ENCODE peak calls at places on chromosomes 3 and 15, in nine cellular contexts. One of them, this sample, is unnamed.

GRCh38 chr15:88256261-88257230 is at the start of gene NTRK3:
- DNase-seq in HL-60: no peak
- DNase-seq in GM20000: no peak
- DNase-seq in RWPE2: no peak
- DNase-seq in PC-9: no peak
- DNase-seq in natural killer cell: no peak
- DNase-seq in breast epithelium: no peak
- DNase-seq in psoas muscle: no peak
- DNase-seq in HFF-Myc: no peak
- DNase-seq in this sample: no peak

GRCh38 chr3:150449169-150449721 is 41.1 kb downstream of the TSC22D2 start:
- DNase-seq in HL-60: no peak
- DNase-seq in GM20000: no peak
- DNase-seq in RWPE2: no peak
- DNase-seq in PC-9: peak
- DNase-seq in natural killer cell: no peak
- DNase-seq in breast epithelium: no peak
- DNase-seq in psoas muscle: no peak
- DNase-seq in HFF-Myc: peak
- DNase-seq in this sample: no peak

GRCh38 chr3:37511357-37511970 is 337.1 kb upstream of the LRRFIP2 start:
- DNase-seq in HL-60: no peak
- DNase-seq in GM20000: no peak
- DNase-seq in RWPE2: no peak
- DNase-seq in PC-9: no peak
- DNase-seq in natural killer cell: no peak
- DNase-seq in breast epithelium: no peak
- DNase-seq in psoas muscle: no peak
- DNase-seq in HFF-Myc: no peak
- DNase-seq in this sample: no peak

GRCh38 chr3:138434276-138434874 is at the start of gene ESYT3:
- DNase-seq in HL-60: peak
- DNase-seq in GM20000: peak
- DNase-seq in RWPE2: peak
- DNase-seq in PC-9: peak
- DNase-seq in natural killer cell: no peak
- DNase-seq in breast epithelium: peak
- DNase-seq in psoas muscle: peak
- DNase-seq in HFF-Myc: no peak
- DNase-seq in this sample: no peak

GRCh38 chr3:123421353-123422174 is 27.3 kb downstream of the ADCY5 start:
- DNase-seq in HL-60: no peak
- DNase-seq in GM20000: no peak
- DNase-seq in RWPE2: no peak
- DNase-seq in PC-9: no peak
- DNase-seq in natural killer cell: no peak
- DNase-seq in breast epithelium: no peak
- DNase-seq in psoas muscle: peak
- DNase-seq in HFF-Myc: no peak
- DNase-seq in this sample: no peak

GRCh38 chr3:105385868-105386508 is 19.3 kb downstream of the ALCAM start:
- DNase-seq in HL-60: no peak
- DNase-seq in GM20000: no peak
- DNase-seq in RWPE2: no peak
- DNase-seq in PC-9: no peak
- DNase-seq in natural killer cell: no peak
- DNase-seq in breast epithelium: no peak
- DNase-seq in psoas muscle: no peak
- DNase-seq in HFF-Myc: no peak
- DNase-seq in this sample: no peak

GRCh38 chr15:51155906-51156305 is 61.2 kb upstream of the TNFAIP8L3 start:
- DNase-seq in HL-60: no peak
- DNase-seq in GM20000: no peak
- DNase-seq in RWPE2: no peak
- DNase-seq in PC-9: no peak
- DNase-seq in natural killer cell: no peak
- DNase-seq in breast epithelium: no peak
- DNase-seq in psoas muscle: no peak
- DNase-seq in HFF-Myc: no peak
- DNase-seq in this sample: no peak

GRCh38 chr3:194925614-194926013 is 239.9 kb downstream of the FAM43A start:
- DNase-seq in HL-60: no peak
- DNase-seq in GM20000: no peak
- DNase-seq in RWPE2: no peak
- DNase-seq in PC-9: no peak
- DNase-seq in natural killer cell: no peak
- DNase-seq in breast epithelium: no peak
- DNase-seq in psoas muscle: no peak
- DNase-seq in HFF-Myc: no peak
- DNase-seq in this sample: no peak

GRCh38 chr3:14241716-14242115 is 63.1 kb downstream of the LSM3 start:
- DNase-seq in HL-60: no peak
- DNase-seq in GM20000: no peak
- DNase-seq in RWPE2: no peak
- DNase-seq in PC-9: no peak
- DNase-seq in natural killer cell: no peak
- DNase-seq in breast epithelium: no peak
- DNase-seq in psoas muscle: no peak
- DNase-seq in HFF-Myc: no peak
- DNase-seq in this sample: no peak

GRCh38 chr3:37935756-37936666 is 54.6 kb upstream of the VILL start:
- DNase-seq in HL-60: no peak
- DNase-seq in GM20000: no peak
- DNase-seq in RWPE2: no peak
- DNase-seq in PC-9: peak
- DNase-seq in natural killer cell: no peak
- DNase-seq in breast epithelium: no peak
- DNase-seq in psoas muscle: no peak
- DNase-seq in HFF-Myc: peak
- DNase-seq in this sample: no peak

GRCh38 chr3:141499304-141499703 is 12.5 kb downstream of the RASA2 start:
- DNase-seq in HL-60: no peak
- DNase-seq in GM20000: no peak
- DNase-seq in RWPE2: no peak
- DNase-seq in PC-9: no peak
- DNase-seq in natural killer cell: no peak
- DNase-seq in breast epithelium: no peak
- DNase-seq in psoas muscle: no peak
- DNase-seq in HFF-Myc: no peak
- DNase-seq in this sample: no peak

GRCh38 chr3:191331443-191331842 is 1.1 kb upstream of the UTS2B start:
- DNase-seq in HL-60: no peak
- DNase-seq in GM20000: no peak
- DNase-seq in RWPE2: no peak
- DNase-seq in PC-9: peak
- DNase-seq in natural killer cell: no peak
- DNase-seq in breast epithelium: no peak
- DNase-seq in psoas muscle: no peak
- DNase-seq in HFF-Myc: no peak
- DNase-seq in this sample: no peak

GRCh38 chr3:179882322-179882721 is 154.4 kb downstream of the PEX5L start:
- DNase-seq in HL-60: no peak
- DNase-seq in GM20000: peak
- DNase-seq in RWPE2: no peak
- DNase-seq in PC-9: no peak
- DNase-seq in natural killer cell: no peak
- DNase-seq in breast epithelium: no peak
- DNase-seq in psoas muscle: no peak
- DNase-seq in HFF-Myc: no peak
- DNase-seq in this sample: no peak

GRCh38 chr15:85667491-85668424 is 127.0 kb downstream of the KLHL25 start:
- DNase-seq in HL-60: peak
- DNase-seq in GM20000: peak
- DNase-seq in RWPE2: no peak
- DNase-seq in PC-9: peak
- DNase-seq in natural killer cell: peak
- DNase-seq in breast epithelium: no peak
- DNase-seq in psoas muscle: no peak
- DNase-seq in HFF-Myc: peak
- DNase-seq in this sample: no peak

GRCh38 chr15:55546718-55547117 is 38.7 kb upstream of the DNAAF4 start:
- DNase-seq in HL-60: no peak
- DNase-seq in GM20000: no peak
- DNase-seq in RWPE2: no peak
- DNase-seq in PC-9: no peak
- DNase-seq in natural killer cell: no peak
- DNase-seq in breast epithelium: no peak
- DNase-seq in psoas muscle: no peak
- DNase-seq in HFF-Myc: no peak
- DNase-seq in this sample: no peak

GRCh38 chr3:55454611-55455010 is 32.5 kb downstream of the WNT5A start:
- DNase-seq in HL-60: no peak
- DNase-seq in GM20000: no peak
- DNase-seq in RWPE2: no peak
- DNase-seq in PC-9: no peak
- DNase-seq in natural killer cell: no peak
- DNase-seq in breast epithelium: no peak
- DNase-seq in psoas muscle: no peak
- DNase-seq in HFF-Myc: no peak
- DNase-seq in this sample: no peak

DNA sequence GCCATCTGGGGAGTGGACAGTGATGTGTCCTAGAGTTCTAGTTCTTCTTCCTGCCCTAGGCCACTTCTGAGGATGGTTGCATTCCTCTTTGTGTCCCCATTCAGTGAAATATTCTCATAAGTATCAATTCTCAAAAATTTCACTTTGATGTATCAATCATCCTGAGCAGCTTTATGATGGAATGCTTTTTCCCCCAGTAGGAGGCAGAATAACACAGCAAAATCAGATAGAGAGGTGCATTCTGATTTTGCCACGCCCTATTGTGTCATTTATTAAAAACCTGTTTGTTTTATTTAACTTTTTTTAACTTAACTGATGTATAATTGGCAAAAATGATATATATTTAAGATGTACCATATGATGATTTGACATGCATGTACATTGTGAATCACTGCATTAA is 656.0 kb upstream of the GRM7 start:
- DNase-seq in HL-60: no peak
- DNase-seq in GM20000: no peak
- DNase-seq in RWPE2: no peak
- DNase-seq in PC-9: no peak
- DNase-seq in natural killer cell: no peak
- DNase-seq in breast epithelium: no peak
- DNase-seq in psoas muscle: no peak
- DNase-seq in HFF-Myc: no peak
- DNase-seq in this sample: no peak
- TF ChIP-seq CTCF in HL-60: no peak
- TF ChIP-seq CTCF in GM20000: peak
- TF ChIP-seq CTCF in RWPE2: no peak
- TF ChIP-seq CTCF in PC-9: peak
- TF ChIP-seq CTCF in natural killer cell: no peak
- TF ChIP-seq CTCF in breast epithelium: no peak
- TF ChIP-seq CTCF in psoas muscle: no peak
- TF ChIP-seq CTCF in HFF-Myc: no peak
- TF ChIP-seq CTCF in this sample: peak

GRCh38 chr3:108090066-108090700 is 648 bp downstream of the CD47 start:
- DNase-seq in HL-60: no peak
- DNase-seq in GM20000: peak
- DNase-seq in RWPE2: no peak
- DNase-seq in PC-9: peak
- DNase-seq in natural killer cell: peak
- DNase-seq in breast epithelium: no peak
- DNase-seq in psoas muscle: no peak
- DNase-seq in HFF-Myc: no peak
- DNase-seq in this sample: no peak
- TF ChIP-seq CTCF in HL-60: no peak
- TF ChIP-seq CTCF in GM20000: no peak
- TF ChIP-seq CTCF in RWPE2: no peak
- TF ChIP-seq CTCF in PC-9: no peak
- TF ChIP-seq CTCF in natural killer cell: no peak
- TF ChIP-seq CTCF in breast epithelium: no peak
- TF ChIP-seq CTCF in psoas muscle: no peak
- TF ChIP-seq CTCF in HFF-Myc: no peak
- TF ChIP-seq CTCF in this sample: no peak

DNA sequence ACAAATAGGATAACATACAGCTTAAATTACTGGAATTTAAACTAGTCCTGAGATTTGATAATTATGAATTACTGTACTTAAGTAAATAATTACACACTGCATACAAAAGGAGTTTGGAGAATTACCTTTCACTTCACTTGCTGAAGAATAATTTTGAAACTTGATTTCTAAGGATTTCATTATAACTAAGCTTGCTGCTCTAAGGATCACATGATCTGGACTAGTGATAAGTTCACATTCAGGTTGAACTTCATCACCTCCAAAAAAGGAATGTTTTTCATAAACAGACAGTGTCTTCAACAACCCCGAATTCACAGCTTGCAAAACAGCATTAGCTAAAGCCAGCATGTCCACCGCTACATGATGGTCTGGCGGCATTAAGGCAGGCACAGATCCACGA is 28.5 kb downstream of the LINS1 start:
- DNase-seq in HL-60: no peak
- DNase-seq in GM20000: no peak
- DNase-seq in RWPE2: no peak
- DNase-seq in PC-9: no peak
- DNase-seq in natural killer cell: no peak
- DNase-seq in breast epithelium: no peak
- DNase-seq in psoas muscle: no peak
- DNase-seq in HFF-Myc: no peak
- DNase-seq in this sample: no peak
- TF ChIP-seq CTCF in HL-60: no peak
- TF ChIP-seq CTCF in GM20000: no peak
- TF ChIP-seq CTCF in RWPE2: no peak
- TF ChIP-seq CTCF in PC-9: no peak
- TF ChIP-seq CTCF in natural killer cell: no peak
- TF ChIP-seq CTCF in breast epithelium: no peak
- TF ChIP-seq CTCF in psoas muscle: no peak
- TF ChIP-seq CTCF in HFF-Myc: no peak
- TF ChIP-seq CTCF in this sample: no peak

GRCh38 chr15:71598741-71599140 is 211.6 kb upstream of the NR2E3 start:
- DNase-seq in HL-60: no peak
- DNase-seq in GM20000: no peak
- DNase-seq in RWPE2: no peak
- DNase-seq in PC-9: no peak
- DNase-seq in natural killer cell: no peak
- DNase-seq in breast epithelium: no peak
- DNase-seq in psoas muscle: no peak
- DNase-seq in HFF-Myc: no peak
- DNase-seq in this sample: no peak

GRCh38 chr15:71595846-71596553 is 214.4 kb upstream of the NR2E3 start:
- DNase-seq in HL-60: no peak
- DNase-seq in GM20000: no peak
- DNase-seq in RWPE2: no peak
- DNase-seq in PC-9: no peak
- DNase-seq in natural killer cell: no peak
- DNase-seq in breast epithelium: no peak
- DNase-seq in psoas muscle: no peak
- DNase-seq in HFF-Myc: no peak
- DNase-seq in this sample: no peak

GRCh38 chr15:71600237-71600636 is 210.1 kb upstream of the NR2E3 start:
- DNase-seq in HL-60: no peak
- DNase-seq in GM20000: no peak
- DNase-seq in RWPE2: no peak
- DNase-seq in PC-9: no peak
- DNase-seq in natural killer cell: no peak
- DNase-seq in breast epithelium: no peak
- DNase-seq in psoas muscle: no peak
- DNase-seq in HFF-Myc: no peak
- DNase-seq in this sample: no peak

GRCh38 chr15:71599404-71600225 is 210.7 kb upstream of the NR2E3 start:
- DNase-seq in HL-60: no peak
- DNase-seq in GM20000: no peak
- DNase-seq in RWPE2: no peak
- DNase-seq in PC-9: no peak
- DNase-seq in natural killer cell: no peak
- DNase-seq in breast epithelium: no peak
- DNase-seq in psoas muscle: no peak
- DNase-seq in HFF-Myc: no peak
- DNase-seq in this sample: no peak

GRCh38 chr15:71596672-71597071 is 213.7 kb upstream of the NR2E3 start:
- DNase-seq in HL-60: no peak
- DNase-seq in GM20000: no peak
- DNase-seq in RWPE2: no peak
- DNase-seq in PC-9: no peak
- DNase-seq in natural killer cell: no peak
- DNase-seq in breast epithelium: peak
- DNase-seq in psoas muscle: peak
- DNase-seq in HFF-Myc: no peak
- DNase-seq in this sample: no peak
- TF ChIP-seq CTCF in HL-60: no peak
- TF ChIP-seq CTCF in GM20000: no peak
- TF ChIP-seq CTCF in RWPE2: no peak
- TF ChIP-seq CTCF in PC-9: no peak
- TF ChIP-seq CTCF in natural killer cell: no peak
- TF ChIP-seq CTCF in breast epithelium: no peak
- TF ChIP-seq CTCF in psoas muscle: no peak
- TF ChIP-seq CTCF in HFF-Myc: no peak
- TF ChIP-seq CTCF in this sample: no peak